ENCODE peak calls at places on chromosomes 16 and 17, in nine cellular contexts. V, Y, G, N, D, J, A, L and C are unnamed samples.

GRCh38 chr17:9817086-9817485 is 4.8 kb downstream of the GSG1L2 start:
- DNase-seq in N (no peak), Y (peak), D (peak), V (no peak), A (no peak), J (no peak), G (no peak), L (no peak), C (peak)

GRCh38 chr17:5492970-5493369 is 6.6 kb downstream of the MIS12 start:
- DNase-seq in D (no peak), G (no peak), N (no peak), V (no peak), L (no peak), J (no peak), Y (no peak), A (no peak), C (no peak)

GRCh38 chr16:82043680-82044584 is 8.9 kb downstream of the HSD17B2 start:
- DNase-seq in G (no peak), J (no peak), D (no peak), A (no peak), L (peak), N (no peak), Y (no peak), V (no peak), C (no peak)

GRCh38 chr17:45221997-45222272 is 250 bp downstream of the FMNL1 start:
- DNase-seq in G (no peak), Y (no peak), J (no peak), L (no peak), V (no peak), A (no peak), N (no peak), D (no peak), C (no peak)

GRCh38 chr16:58970775-58971174 is 236.7 kb upstream of the GOT2 start:
- DNase-seq in J (no peak), G (no peak), V (no peak), A (no peak), N (no peak), Y (no peak), D (no peak), L (peak), C (no peak)

GRCh38 chr16:75095204-75095621 is 21.4 kb downstream of the LDHD start:
- DNase-seq in V (no peak), A (no peak), Y (peak), N (no peak), J (no peak), G (no peak), D (no peak), L (no peak), C (no peak)

GRCh38 chr17:75516619-75517276 is 420 bp downstream of the TSEN54 start:
- DNase-seq in D (peak), N (no peak), Y (peak), V (peak), J (peak), A (peak), L (no peak), G (no peak), C (no peak)

GRCh38 chr17:43949777-43950176 is 4.0 kb downstream of the PYY start:
- DNase-seq in N (no peak), A (no peak), G (no peak), V (no peak), J (no peak), Y (peak), L (no peak), D (no peak), C (no peak)

GRCh38 chr17:76353004-76353598 is 615 bp downstream of the PRPSAP1 start:
- DNase-seq in A (peak), J (peak), L (no peak), N (no peak), G (no peak), D (peak), V (peak), Y (peak), C (peak)

GRCh38 chr16:12203780-12204351 is 227.3 kb downstream of the SNX29 start:
- DNase-seq in G (no peak), D (no peak), J (no peak), N (no peak), V (no peak), A (no peak), Y (no peak), L (no peak), C (no peak)

GRCh38 chr17:55735784-55736405 is 13.2 kb upstream of the TMEM100 start:
- DNase-seq in A (no peak), V (no peak), D (peak), Y (no peak), J (no peak), N (no peak), L (no peak), G (peak), C (no peak)

GRCh38 chr16:56931253-56931768 is 631 bp upstream of the HERPUD1 start:
- DNase-seq in L (no peak), J (peak), A (no peak), N (no peak), D (peak), Y (no peak), V (peak), G (no peak), C (no peak)

GRCh38 chr17:419073-419735 is 66.6 kb upstream of the RPH3AL start:
- DNase-seq in Y (no peak), A (no peak), J (no peak), N (no peak), G (peak), V (no peak), L (no peak), D (no peak), C (no peak)

GRCh38 chr17:72924181-72924580 is 168.3 kb downstream of the SLC39A11 start:
- DNase-seq in V (no peak), D (no peak), J (no peak), G (no peak), N (no peak), Y (no peak), L (no peak), A (no peak), C (no peak)

GRCh38 chr17:77596491-77597420 is 361.7 kb upstream of the TNRC6C start:
- DNase-seq in V (no peak), L (no peak), D (no peak), Y (no peak), N (no peak), J (no peak), A (no peak), G (no peak), C (peak)

GRCh38 chr17:74734256-74734655 is 2.8 kb upstream of the RAB37 start:
- DNase-seq in V (no peak), A (no peak), Y (no peak), N (no peak), J (no peak), D (no peak), G (no peak), L (no peak), C (no peak)

GRCh38 chr17:75103601-75104554 is 5.9 kb upstream of the ARMC7 start:
- DNase-seq in J (no peak), N (no peak), L (no peak), V (no peak), A (no peak), Y (peak), D (no peak), G (no peak), C (no peak)

GRCh38 chr17:27667656-27668487 is 36.9 kb downstream of the LGALS9 start:
- DNase-seq in D (no peak), N (no peak), L (no peak), J (no peak), Y (peak), G (no peak), A (no peak), V (no peak), C (peak)

GRCh38 chr17:49603238-49603637 is 27.6 kb downstream of the NXPH3 start:
- DNase-seq in L (peak), G (no peak), V (no peak), D (no peak), N (no peak), J (no peak), Y (no peak), A (no peak), C (no peak)

GRCh38 chr17:1043601-1044251 is 46.8 kb downstream of the TIMM22 start:
- DNase-seq in N (no peak), L (no peak), J (no peak), G (no peak), A (no peak), Y (peak), D (peak), V (no peak), C (peak)

GRCh38 chr17:6105608-6106007 is 35.4 kb downstream of the WSCD1 start:
- DNase-seq in V (no peak), G (no peak), A (no peak), J (no peak), D (peak), L (no peak), N (no peak), Y (peak), C (no peak)

GRCh38 chr16:88413631-88414030 is 30.9 kb downstream of the ZNF469 start:
- DNase-seq in L (no peak), G (no peak), N (no peak), J (no peak), D (no peak), Y (no peak), V (no peak), A (no peak), C (no peak)

GRCh38 chr16:68752602-68753001 is 15.5 kb downstream of the CDH1 start:
- DNase-seq in G (no peak), N (no peak), L (no peak), Y (no peak), J (peak), V (peak), A (no peak), D (peak), C (no peak)

GRCh38 chr17:38879878-38880727 is 10.2 kb downstream of the LASP1 start:
- DNase-seq in D (peak), J (no peak), V (no peak), N (no peak), A (no peak), Y (peak), L (peak), G (peak), C (peak)